ENCODE peak calls at places on chromosomes 16 and 17, in eight cellular contexts. One of them, this sample, is unnamed.

GRCh38 chr16:78768723-78769122 is 669.3 kb downstream of the WWOX start:
- DNase-seq in heart left ventricle: no peak
- DNase-seq in aorta: no peak
- DNase-seq in SJSA1: no peak
- DNase-seq in fibroblast of lung: no peak
- DNase-seq in breast epithelium: no peak
- DNase-seq in A673: no peak
- DNase-seq in HCT116: no peak
- DNase-seq in this sample: no peak

GRCh38 chr17:39668141-39668924 is at the start of gene PNMT:
- DNase-seq in aorta: peak; percentile 93
- DNase-seq in SJSA1: peak; percentile 64
- DNase-seq in breast epithelium: no peak
- DNase-seq in heart left ventricle: peak; percentile 78
- DNase-seq in A673: peak; percentile 52
- DNase-seq in HCT116: no peak
- DNase-seq in fibroblast of lung: peak; percentile 53
- DNase-seq in this sample: peak; percentile 79

GRCh38 chr16:19757762-19758595 is 39.9 kb downstream of the IQCK start:
- DNase-seq in SJSA1: no peak
- DNase-seq in fibroblast of lung: peak; percentile 14
- DNase-seq in heart left ventricle: no peak
- DNase-seq in A673: no peak
- DNase-seq in aorta: no peak
- DNase-seq in breast epithelium: no peak
- DNase-seq in HCT116: no peak
- DNase-seq in this sample: no peak

GRCh38 chr17:41284043-41284442 is 8.5 kb downstream of the KRTAP9-7 start:
- DNase-seq in HCT116: no peak
- DNase-seq in fibroblast of lung: peak; percentile 71
- DNase-seq in A673: peak; percentile 52
- DNase-seq in aorta: no peak
- DNase-seq in breast epithelium: no peak
- DNase-seq in SJSA1: peak; percentile 51
- DNase-seq in heart left ventricle: no peak
- DNase-seq in this sample: no peak

GRCh38 chr17:142876-143784 is 5.8 kb downstream of the SCGB1C2 start:
- DNase-seq in breast epithelium: no peak
- DNase-seq in aorta: peak; percentile 42
- DNase-seq in fibroblast of lung: no peak
- DNase-seq in SJSA1: peak; percentile 18
- DNase-seq in HCT116: no peak
- DNase-seq in heart left ventricle: peak; percentile 8
- DNase-seq in A673: no peak
- DNase-seq in this sample: no peak

GRCh38 chr16:11494029-11494428 is 92.7 kb downstream of the LITAF start:
- DNase-seq in heart left ventricle: no peak
- DNase-seq in aorta: peak; percentile 66
- DNase-seq in breast epithelium: no peak
- DNase-seq in SJSA1: no peak
- DNase-seq in HCT116: no peak
- DNase-seq in A673: no peak
- DNase-seq in fibroblast of lung: no peak
- DNase-seq in this sample: no peak

GRCh38 chr17:48612456-48612853 is 1.6 kb upstream of the HOXB7 start:
- DNase-seq in fibroblast of lung: no peak
- DNase-seq in heart left ventricle: no peak
- DNase-seq in breast epithelium: no peak
- DNase-seq in aorta: no peak
- DNase-seq in HCT116: no peak
- DNase-seq in SJSA1: no peak
- DNase-seq in A673: peak; percentile 75
- DNase-seq in this sample: no peak

GRCh38 chr16:84079664-84080063 is 37.1 kb upstream of the SLC38A8 start:
- DNase-seq in SJSA1: no peak
- DNase-seq in breast epithelium: no peak
- DNase-seq in heart left ventricle: no peak
- DNase-seq in aorta: no peak
- DNase-seq in fibroblast of lung: no peak
- DNase-seq in A673: no peak
- DNase-seq in HCT116: no peak
- DNase-seq in this sample: no peak

GRCh38 chr16:15639061-15639568 is 3.8 kb downstream of the MARF1 start:
- DNase-seq in fibroblast of lung: no peak
- DNase-seq in breast epithelium: no peak
- DNase-seq in SJSA1: no peak
- DNase-seq in aorta: no peak
- DNase-seq in HCT116: no peak
- DNase-seq in heart left ventricle: no peak
- DNase-seq in A673: no peak
- DNase-seq in this sample: no peak

GRCh38 chr16:87178177-87178863 is 138.9 kb downstream of the C16orf95 start:
- DNase-seq in heart left ventricle: no peak
- DNase-seq in SJSA1: no peak
- DNase-seq in breast epithelium: no peak
- DNase-seq in fibroblast of lung: no peak
- DNase-seq in aorta: no peak
- DNase-seq in A673: no peak
- DNase-seq in HCT116: no peak
- DNase-seq in this sample: no peak

GRCh38 chr16:86730086-86730485 is 151.7 kb downstream of the FOXL1 start:
- DNase-seq in aorta: no peak
- DNase-seq in HCT116: no peak
- DNase-seq in SJSA1: no peak
- DNase-seq in heart left ventricle: no peak
- DNase-seq in A673: no peak
- DNase-seq in fibroblast of lung: no peak
- DNase-seq in breast epithelium: no peak
- DNase-seq in this sample: no peak

GRCh38 chr17:40516581-40517285 is 15.3 kb upstream of the TNS4 start:
- DNase-seq in fibroblast of lung: peak; percentile 68
- DNase-seq in breast epithelium: peak; percentile 43
- DNase-seq in aorta: peak; percentile 51
- DNase-seq in HCT116: peak; percentile 62
- DNase-seq in heart left ventricle: no peak
- DNase-seq in A673: no peak
- DNase-seq in SJSA1: no peak
- DNase-seq in this sample: no peak

GRCh38 chr17:75511610-75512575 is 3.4 kb downstream of the CASKIN2 start:
- DNase-seq in breast epithelium: no peak
- DNase-seq in heart left ventricle: peak; percentile 78
- DNase-seq in HCT116: no peak
- DNase-seq in SJSA1: no peak
- DNase-seq in aorta: no peak
- DNase-seq in A673: no peak
- DNase-seq in fibroblast of lung: no peak
- DNase-seq in this sample: peak; percentile 62

GRCh38 chr16:25014500-25015147 is 545 bp downstream of the ARHGAP17 start:
- DNase-seq in fibroblast of lung: peak; percentile 54
- DNase-seq in aorta: peak; percentile 85
- DNase-seq in SJSA1: peak; percentile 55
- DNase-seq in breast epithelium: peak; percentile 52
- DNase-seq in HCT116: no peak
- DNase-seq in A673: peak; percentile 62
- DNase-seq in heart left ventricle: peak; percentile 57
- DNase-seq in this sample: peak; percentile 56

GRCh38 chr16:20382202-20382948 is 22.2 kb downstream of the PDILT start:
- DNase-seq in SJSA1: no peak
- DNase-seq in breast epithelium: no peak
- DNase-seq in aorta: no peak
- DNase-seq in heart left ventricle: no peak
- DNase-seq in A673: peak; percentile 4
- DNase-seq in HCT116: no peak
- DNase-seq in fibroblast of lung: no peak
- DNase-seq in this sample: no peak

GRCh38 chr16:87634411-87634810 is 32.1 kb downstream of the JPH3 start:
- DNase-seq in fibroblast of lung: no peak
- DNase-seq in aorta: no peak
- DNase-seq in heart left ventricle: no peak
- DNase-seq in A673: no peak
- DNase-seq in HCT116: no peak
- DNase-seq in SJSA1: no peak
- DNase-seq in breast epithelium: no peak
- DNase-seq in this sample: no peak

GRCh38 chr17:7848131-7848579 is 6.7 kb upstream of the TMEM88 start:
- DNase-seq in heart left ventricle: no peak
- DNase-seq in HCT116: no peak
- DNase-seq in A673: no peak
- DNase-seq in aorta: no peak
- DNase-seq in breast epithelium: no peak
- DNase-seq in SJSA1: no peak
- DNase-seq in fibroblast of lung: no peak
- DNase-seq in this sample: no peak

GRCh38 chr16:9761870-9762269 is 420.4 kb downstream of the GRIN2A start:
- DNase-seq in heart left ventricle: no peak
- DNase-seq in fibroblast of lung: no peak
- DNase-seq in SJSA1: no peak
- DNase-seq in A673: no peak
- DNase-seq in breast epithelium: no peak
- DNase-seq in aorta: no peak
- DNase-seq in HCT116: no peak
- DNase-seq in this sample: no peak

DNA sequence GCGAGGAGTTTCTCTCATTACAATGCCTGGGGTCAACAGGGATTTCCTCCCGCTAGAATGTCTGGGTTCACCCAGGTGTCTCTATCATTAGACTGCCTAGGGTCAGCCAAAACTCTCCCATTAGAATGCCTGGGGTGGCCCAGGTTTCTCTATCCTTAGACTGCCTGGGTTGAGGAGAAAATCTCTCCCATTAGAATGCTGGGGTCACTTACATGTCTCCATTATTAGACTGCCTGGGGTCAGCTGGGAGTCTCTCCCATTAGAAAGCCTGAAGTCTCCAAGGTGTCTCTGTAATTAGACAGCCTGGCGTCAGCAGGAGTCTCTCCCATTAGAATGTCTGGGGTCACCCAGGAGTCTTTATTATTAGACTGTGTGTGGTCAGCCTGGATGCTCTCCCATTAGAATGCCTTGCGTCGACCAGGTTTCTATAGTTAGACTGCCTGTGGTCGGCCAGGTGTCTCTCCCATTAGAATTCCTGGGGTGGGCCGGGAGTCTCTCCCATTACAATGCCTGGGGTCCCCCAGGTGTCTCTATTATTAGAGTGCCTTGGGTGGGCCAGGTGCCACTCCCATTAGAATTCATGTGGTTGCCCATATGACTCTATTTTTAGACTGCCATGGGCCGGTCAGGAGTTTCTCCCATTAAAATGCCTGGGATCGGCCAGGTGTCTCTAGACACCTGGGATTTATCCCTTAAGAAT is 2272.1 kb downstream of the TP53TG3F start:
- DNase-seq in HCT116: no peak
- DNase-seq in breast epithelium: no peak
- DNase-seq in fibroblast of lung: no peak
- DNase-seq in aorta: no peak
- DNase-seq in A673: no peak
- DNase-seq in heart left ventricle: no peak
- DNase-seq in SJSA1: peak; percentile 28
- DNase-seq in this sample: no peak
- H3K9me3 ChIP-seq in HCT116: no peaks in the 10 kb centered on the region
- H3K9me3 ChIP-seq in breast epithelium: peaks cover 32% of the 10 kb centered on the region
- H3K9me3 ChIP-seq in fibroblast of lung: no peaks in the 10 kb centered on the region
- H3K9me3 ChIP-seq in aorta: no peaks in the 10 kb centered on the region
- H3K9me3 ChIP-seq in A673: peaks cover 32% of the 10 kb centered on the region
- H3K9me3 ChIP-seq in heart left ventricle: no peaks in the 10 kb centered on the region
- H3K9me3 ChIP-seq in SJSA1: no peaks in the 10 kb centered on the region
- H3K9me3 ChIP-seq in this sample: no peaks in the 10 kb centered on the region

GRCh38 chr16:60755907-60756306 is 1280.3 kb downstream of the CDH8 start:
- DNase-seq in A673: no peak
- DNase-seq in SJSA1: no peak
- DNase-seq in HCT116: no peak
- DNase-seq in breast epithelium: no peak
- DNase-seq in aorta: no peak
- DNase-seq in fibroblast of lung: peak; percentile 9
- DNase-seq in heart left ventricle: no peak
- DNase-seq in this sample: no peak
- H3K9me3 ChIP-seq in A673: no peaks in the 10 kb centered on the region
- H3K9me3 ChIP-seq in SJSA1: no peaks in the 10 kb centered on the region
- H3K9me3 ChIP-seq in HCT116: peaks cover 11% of the 10 kb centered on the region
- H3K9me3 ChIP-seq in breast epithelium: no peaks in the 10 kb centered on the region
- H3K9me3 ChIP-seq in aorta: no peaks in the 10 kb centered on the region
- H3K9me3 ChIP-seq in fibroblast of lung: no peaks in the 10 kb centered on the region
- H3K9me3 ChIP-seq in heart left ventricle: no peaks in the 10 kb centered on the region
- H3K9me3 ChIP-seq in this sample: no peaks in the 10 kb centered on the region

DNA sequence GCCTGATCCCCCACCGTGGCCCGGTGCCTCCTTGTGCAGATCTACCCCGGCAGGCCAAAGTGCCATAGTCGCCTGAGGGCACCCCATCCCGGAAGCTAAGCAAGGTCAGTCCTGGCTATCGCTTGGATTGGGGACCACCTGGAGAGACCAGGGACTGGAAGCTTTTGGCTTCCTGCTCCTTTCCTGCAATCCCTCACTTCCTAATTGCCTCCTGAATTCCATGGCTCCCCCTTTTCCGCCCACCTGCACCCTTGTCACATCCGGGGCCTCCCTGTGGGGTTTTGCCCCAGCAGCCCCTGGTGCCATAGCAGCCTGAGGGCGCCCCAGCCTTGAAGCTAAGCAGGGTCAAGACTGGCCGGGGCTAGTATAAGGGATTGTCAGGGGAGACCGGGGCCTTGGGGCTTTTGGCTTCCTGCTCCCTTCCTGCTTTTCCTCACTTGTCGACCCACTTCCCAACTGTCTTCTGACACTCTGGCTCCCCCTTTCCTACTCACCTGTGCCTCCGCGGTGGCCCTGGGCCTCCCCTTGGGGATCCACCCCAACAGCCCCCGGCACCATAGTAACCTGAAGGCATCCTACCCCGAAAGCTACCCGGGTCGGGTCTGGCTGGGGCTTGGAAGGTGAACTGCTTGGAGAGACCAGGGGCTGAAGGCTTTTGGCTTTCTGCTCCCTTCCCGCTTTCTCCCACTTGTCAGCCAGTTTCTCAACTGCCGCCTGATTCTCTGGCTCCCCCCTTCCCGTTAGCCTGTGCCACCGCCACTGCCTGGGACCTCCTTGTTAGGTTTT is 2293.6 kb downstream of the TP53TG3F start:
- DNase-seq in A673: no peak
- DNase-seq in heart left ventricle: no peak
- DNase-seq in breast epithelium: no peak
- DNase-seq in SJSA1: no peak
- DNase-seq in aorta: no peak
- DNase-seq in fibroblast of lung: no peak
- DNase-seq in HCT116: no peak
- DNase-seq in this sample: no peak
- H3K9me3 ChIP-seq in A673: peaks cover 31% of the 10 kb centered on the region
- H3K9me3 ChIP-seq in heart left ventricle: no peaks in the 10 kb centered on the region
- H3K9me3 ChIP-seq in breast epithelium: peaks cover 39% of the 10 kb centered on the region
- H3K9me3 ChIP-seq in SJSA1: no peaks in the 10 kb centered on the region
- H3K9me3 ChIP-seq in aorta: no peaks in the 10 kb centered on the region
- H3K9me3 ChIP-seq in fibroblast of lung: no peaks in the 10 kb centered on the region
- H3K9me3 ChIP-seq in HCT116: no peaks in the 10 kb centered on the region
- H3K9me3 ChIP-seq in this sample: peaks cover 2% of the 10 kb centered on the region

DNA sequence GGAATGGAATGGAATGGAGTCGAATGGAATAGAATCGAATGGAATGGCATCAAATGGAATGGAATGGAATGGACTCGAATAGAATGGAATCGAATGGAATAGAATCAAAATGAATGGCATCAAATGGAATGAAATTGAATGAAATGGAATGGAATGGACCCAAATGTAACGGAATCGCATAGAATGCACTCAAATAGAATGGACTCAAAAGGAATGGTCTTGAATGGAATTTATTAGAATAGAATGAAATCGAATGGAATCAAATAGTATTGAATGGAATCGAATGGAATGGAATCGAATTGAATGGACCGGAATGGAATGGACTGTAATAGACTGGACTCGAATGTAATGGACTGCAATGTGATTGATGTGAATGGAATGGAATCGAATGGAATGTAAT is 501.4 kb upstream of the WSB1 start:
- DNase-seq in heart left ventricle: no peak
- DNase-seq in HCT116: no peak
- DNase-seq in breast epithelium: no peak
- DNase-seq in SJSA1: no peak
- DNase-seq in A673: no peak
- DNase-seq in fibroblast of lung: peak; percentile 36
- DNase-seq in aorta: no peak
- DNase-seq in this sample: no peak
- H3K9me3 ChIP-seq in heart left ventricle: peaks cover 95% of the 10 kb centered on the region
- H3K9me3 ChIP-seq in HCT116: peaks cover 84% of the 10 kb centered on the region
- H3K9me3 ChIP-seq in breast epithelium: peaks cover 51% of the 10 kb centered on the region
- H3K9me3 ChIP-seq in SJSA1: peaks cover 22% of the 10 kb centered on the region
- H3K9me3 ChIP-seq in A673: peaks cover 83% of the 10 kb centered on the region
- H3K9me3 ChIP-seq in fibroblast of lung: peaks cover 3% of the 10 kb centered on the region
- H3K9me3 ChIP-seq in aorta: peaks cover 6% of the 10 kb centered on the region
- H3K9me3 ChIP-seq in this sample: peaks cover 100% of the 10 kb centered on the region